ENCODE peak calls at places on chromosomes 2 and 18, in five cellular contexts. A, H, U, G and N are unnamed samples.

GRCh38 chr2:105363192-105363591 is 25.9 kb downstream of the C2orf49 start:
- DNase-seq in U (no peak), A (no peak), G (no peak), H (no peak), N (no peak)

GRCh38 chr18:48838921-48839818 is 111.6 kb downstream of the SMAD7 start:
- DNase-seq in H (no peak), U (no peak), G (no peak), A (peak; percentile 51), N (no peak)

GRCh38 chr2:129748653-129749052 is 230.8 kb upstream of the RAB6C start:
- DNase-seq in G (peak; percentile 71), U (no peak), H (no peak), A (no peak), N (no peak)

GRCh38 chr18:3455090-3455640 is 5.2 kb downstream of the TGIF1 start:
- DNase-seq in A (no peak), U (no peak), G (no peak), H (no peak), N (no peak)

GRCh38 chr2:168246483-168247340 is 683 bp downstream of the STK39 start:
- DNase-seq in U (peak; percentile 78), G (peak; percentile 67), H (peak; percentile 87), A (peak; percentile 75), N (peak; percentile 15)

GRCh38 chr2:132645176-132645575 is 24.8 kb downstream of the LYPD1 start:
- DNase-seq in H (no peak), G (no peak), A (no peak), U (no peak), N (no peak)

GRCh38 chr2:200962821-200963128 is 685 bp downstream of the ORC2 start:
- DNase-seq in U (no peak), G (no peak), A (no peak), H (no peak), N (no peak)

GRCh38 chr2:189362283-189362682 is 79.0 kb upstream of the WDR75 start:
- DNase-seq in A (peak; percentile 23), H (no peak), G (no peak), U (no peak), N (no peak)

GRCh38 chr2:71609441-71609840 is 156.1 kb downstream of the DYSF start:
- DNase-seq in A (no peak), H (no peak), G (no peak), U (no peak), N (no peak)

GRCh38 chr2:73212448-73213176 is 1.4 kb upstream of the SMYD5 start:
- DNase-seq in G (peak; percentile 77), U (peak; percentile 81), H (peak; percentile 68), A (peak; percentile 67), N (peak; percentile 9)

GRCh38 chr18:2908166-2908945 is 61.5 kb downstream of the EMILIN2 start:
- DNase-seq in U (no peak), H (no peak), A (no peak), G (no peak), N (no peak)

GRCh38 chr2:212032536-212033219 is 505.9 kb downstream of the ERBB4 start:
- DNase-seq in G (no peak), A (peak; percentile 88), H (no peak), U (no peak), N (no peak)

GRCh38 chr2:84894758-84895520 is 10.5 kb upstream of the TMSB10 start:
- DNase-seq in G (no peak), A (peak; percentile 30), U (no peak), H (no peak), N (no peak)

GRCh38 chr2:28343184-28343942 is 49.3 kb upstream of the FOSL2 start:
- DNase-seq in G (no peak), H (no peak), U (no peak), A (no peak), N (no peak)